ENCODE peak calls at places on chromosomes 1 and 21, in eight cellular contexts. D, S, Q, T, O, L, H and V are unnamed samples.

GRCh38 chr1:24898152-24898908 is 31.7 kb downstream of the RUNX3 start:
- DNase-seq in D (peak; percentile 32), S (peak; percentile 23), Q (peak; percentile 39), T (peak; percentile 64), O (peak; percentile 25), L (peak; percentile 29), H (no peak), V (peak; percentile 23)

GRCh38 chr1:206029484-206029883 is 5.8 kb upstream of the CTSE start:
- DNase-seq in D (peak; percentile 47), S (peak; percentile 71), Q (no peak), T (no peak), O (peak; percentile 43), L (peak; percentile 76), H (no peak), V (peak; percentile 40)

GRCh38 chr21:43372663-43373386 is 54.1 kb downstream of the SIK1 start:
- DNase-seq in D (no peak), S (no peak), Q (no peak), T (peak; percentile 34), O (no peak), L (peak; percentile 94), H (peak; percentile 77), V (no peak)

GRCh38 chr21:43024737-43025136 is 50.4 kb downstream of the PKNOX1 start:
- DNase-seq in D (no peak), S (no peak), Q (no peak), T (no peak), O (no peak), L (no peak), H (no peak), V (no peak)

GRCh38 chr1:2528966-2529750 is 905 bp downstream of the HES5 start:
- DNase-seq in D (no peak), S (no peak), Q (no peak), T (no peak), O (no peak), L (no peak), H (no peak), V (no peak)

GRCh38 chr21:27058673-27059365 is 91.9 kb upstream of the ADAMTS5 start:
- DNase-seq in D (no peak), S (peak; percentile 43), Q (no peak), T (no peak), O (no peak), L (no peak), H (no peak), V (peak; percentile 16)

GRCh38 chr21:32360401-32360981 is 32.3 kb downstream of the URB1 start:
- DNase-seq in D (no peak), S (no peak), Q (no peak), T (no peak), O (no peak), L (peak; percentile 78), H (no peak), V (no peak)

GRCh38 chr1:247112479-247112781 is 8.3 kb upstream of the ZNF669 start:
- DNase-seq in D (no peak), S (no peak), Q (no peak), T (no peak), O (no peak), L (no peak), H (no peak), V (no peak)

GRCh38 chr1:113040041-113040440 is 33.0 kb upstream of the LRIG2 start:
- DNase-seq in D (no peak), S (no peak), Q (no peak), T (no peak), O (no peak), L (no peak), H (no peak), V (no peak)

GRCh38 chr1:44047131-44047530 is 15.9 kb upstream of the SLC6A9 start:
- DNase-seq in D (no peak), S (peak; percentile 51), Q (no peak), T (no peak), O (no peak), L (no peak), H (no peak), V (no peak)

GRCh38 chr21:29481641-29482040 is 182.9 kb downstream of the BACH1 start:
- DNase-seq in D (no peak), S (peak; percentile 19), Q (no peak), T (no peak), O (no peak), L (no peak), H (no peak), V (peak; percentile 82)

GRCh38 chr1:179298952-179299351 is 5.4 kb downstream of the SOAT1 start:
- DNase-seq in D (no peak), S (no peak), Q (peak; percentile 65), T (no peak), O (no peak), L (no peak), H (no peak), V (no peak)

GRCh38 chr1:94552071-94552586 is 10.6 kb upstream of the F3 start:
- DNase-seq in D (no peak), S (no peak), Q (no peak), T (no peak), O (no peak), L (peak; percentile 84), H (no peak), V (no peak)

GRCh38 chr1:226661965-226662364 is 77.1 kb downstream of the ITPKB start:
- DNase-seq in D (no peak), S (peak; percentile 47), Q (no peak), T (no peak), O (no peak), L (no peak), H (no peak), V (peak; percentile 22)

GRCh38 chr1:84253041-84253440 is 48.5 kb upstream of the SAMD13 start:
- DNase-seq in D (no peak), S (peak; percentile 34), Q (no peak), T (no peak), O (no peak), L (peak; percentile 44), H (no peak), V (peak; percentile 81)

GRCh38 chr1:197919523-197920301 is 2.5 kb downstream of the LHX9 start:
- DNase-seq in D (no peak), S (no peak), Q (no peak), T (no peak), O (no peak), L (no peak), H (no peak), V (no peak)

GRCh38 chr1:2135866-2136265 is 58.7 kb downstream of the FAAP20 start:
- DNase-seq in D (no peak), S (no peak), Q (no peak), T (no peak), O (no peak), L (no peak), H (no peak), V (no peak)

DNA sequence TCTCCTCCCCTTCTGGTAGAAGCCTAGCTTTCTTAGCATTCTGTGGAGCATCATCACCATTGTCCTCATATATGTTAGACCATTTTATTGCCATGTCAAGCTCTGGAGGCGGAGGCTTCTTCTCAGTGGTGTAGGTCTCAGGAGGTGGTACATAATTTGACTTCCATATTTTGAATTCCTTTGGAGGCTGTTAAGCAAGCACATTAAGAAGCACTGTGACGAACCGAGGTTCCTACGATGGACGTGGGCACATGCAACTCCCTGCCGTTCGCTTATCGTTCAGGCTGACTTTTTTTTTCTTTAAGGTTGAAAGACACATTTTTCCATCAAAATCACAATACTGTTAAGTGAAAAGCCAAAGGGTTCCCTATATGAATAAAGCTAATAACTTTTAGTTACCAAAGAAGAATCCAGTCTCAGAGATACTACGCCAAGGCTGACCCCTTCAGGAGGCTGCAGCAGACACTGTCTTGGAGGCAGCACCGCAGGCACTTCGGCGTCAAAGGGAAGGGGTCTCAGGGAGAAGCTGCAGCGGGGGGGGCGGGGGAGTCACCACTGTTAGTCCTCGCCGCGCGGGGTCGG is 835 bp downstream of the C1orf52 start:
- DNase-seq in D (no peak), S (no peak), Q (no peak), T (no peak), O (no peak), L (no peak), H (no peak), V (peak; percentile 62)
- TF ChIP-seq CTCF in D (no peak), S (no peak), Q (no peak), T (no peak), O (no peak), L (no peak), H (no peak), V (peak; percentile 27)

DNA sequence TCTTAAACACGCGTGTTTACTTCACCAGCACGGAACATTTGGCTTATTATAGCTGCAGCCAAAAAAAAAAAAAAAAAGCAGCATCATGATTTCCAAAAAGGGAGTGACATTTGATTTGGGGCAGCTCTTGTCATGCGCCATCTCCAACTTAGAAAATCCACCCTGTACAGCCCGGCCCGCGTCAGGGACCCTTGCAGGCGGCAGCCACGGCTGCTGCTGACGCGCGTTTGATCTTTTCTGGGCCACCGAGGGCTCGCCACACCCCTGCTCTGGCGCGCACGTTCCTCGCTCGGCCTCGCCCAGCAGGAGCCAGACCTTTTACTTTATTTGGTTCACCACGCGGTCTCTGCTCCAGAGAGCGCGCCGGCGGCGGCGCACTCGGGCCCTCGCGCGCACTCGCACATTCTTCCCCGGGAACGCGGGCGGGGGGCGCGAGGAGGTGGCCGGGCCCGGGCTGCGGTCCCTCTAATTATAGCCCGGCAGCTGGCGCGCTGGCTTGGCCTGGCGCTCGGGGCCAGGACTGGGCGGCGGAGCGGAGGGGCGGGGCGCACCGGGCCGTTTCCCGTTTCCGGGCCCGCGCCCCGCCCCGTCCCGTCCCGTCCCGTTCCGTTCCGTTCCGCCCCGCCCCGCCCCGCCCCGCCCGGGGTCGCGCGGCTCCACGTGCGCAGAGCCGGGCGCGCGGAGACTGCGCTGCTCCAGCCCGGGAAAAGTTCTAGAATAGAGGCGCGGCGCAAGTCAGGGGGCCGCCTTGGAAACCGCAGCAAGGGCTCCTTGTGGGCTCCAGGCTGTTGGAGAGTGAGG is 10.2 kb downstream of the IRF2BP2 start:
- DNase-seq in D (peak; percentile 71), S (peak; percentile 85), Q (peak; percentile 81), T (peak; percentile 95), O (peak; percentile 46), L (no peak), H (no peak), V (peak; percentile 80)
- TF ChIP-seq CTCF in D (no peak), S (no peak), Q (no peak), T (no peak), O (no peak), L (no peak), H (no peak), V (no peak)

GRCh38 chr1:195733826-195734225 is 874.4 kb downstream of the KCNT2 start:
- DNase-seq in D (no peak), S (peak; percentile 25), Q (no peak), T (no peak), O (no peak), L (peak; percentile 4), H (no peak), V (peak; percentile 30)
- TF ChIP-seq CTCF in D (no peak), S (peak; percentile 47), Q (no peak), T (peak; percentile 55), O (no peak), L (peak; percentile 38), H (peak; percentile 44), V (peak; percentile 55)

GRCh38 chr1:174880171-174880570 is 119.6 kb upstream of the CACYBP start:
- DNase-seq in D (no peak), S (no peak), Q (no peak), T (no peak), O (no peak), L (no peak), H (no peak), V (no peak)

GRCh38 chr1:174884001-174884400 is 115.7 kb upstream of the CACYBP start:
- DNase-seq in D (no peak), S (no peak), Q (no peak), T (no peak), O (no peak), L (no peak), H (no peak), V (no peak)

DNA sequence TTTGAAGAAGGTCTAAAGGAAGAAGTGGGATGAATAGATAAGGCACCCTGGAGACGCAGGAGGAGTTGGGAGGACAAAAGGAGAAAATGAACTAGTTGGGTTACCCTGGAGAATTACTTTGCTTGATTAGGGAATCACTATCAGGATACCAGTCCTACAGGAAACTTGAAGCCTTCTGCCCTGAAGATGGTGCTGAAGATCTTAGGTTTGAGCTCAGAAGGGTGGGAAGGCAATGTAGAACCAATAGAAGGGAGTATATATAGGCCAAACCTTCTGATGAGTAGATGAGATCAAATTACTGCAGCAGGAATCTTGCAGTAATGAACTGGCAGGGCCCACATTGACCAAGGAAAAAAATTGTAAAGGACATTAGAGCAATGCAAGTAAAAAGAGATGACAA is 116.4 kb upstream of the CACYBP start:
- DNase-seq in D (no peak), S (peak; percentile 59), Q (no peak), T (no peak), O (no peak), L (peak; percentile 36), H (no peak), V (peak; percentile 36)
- TF ChIP-seq CTCF in D (no peak), S (peak; percentile 4), Q (no peak), T (no peak), O (no peak), L (peak; percentile 9), H (no peak), V (peak; percentile 13)